ENCODE peak calls at places on chromosome 16, in five cellular contexts. One of them, this sample, is unnamed.

GRCh38 chr16:25161753-25162152 is 50.2 kb downstream of the LCMT1 start:
- DNase-seq in activated B cell treated with CpG ODN at 0.5 μM for 24 hours: no peak
- DNase-seq in WTC11: no peak
- DNase-seq in cardiac muscle cell: no peak
- DNase-seq in tibial nerve: no peak
- DNase-seq in this sample: no peak

GRCh38 chr16:68786685-68787418 is 49.8 kb downstream of the CDH1 start:
- DNase-seq in activated B cell treated with CpG ODN at 0.5 μM for 24 hours: no peak
- DNase-seq in WTC11: no peak
- DNase-seq in cardiac muscle cell: no peak
- DNase-seq in tibial nerve: no peak
- DNase-seq in this sample: peak

GRCh38 chr16:89341274-89341673 is 123.8 kb downstream of the ZNF778 start:
- DNase-seq in activated B cell treated with CpG ODN at 0.5 μM for 24 hours: no peak
- DNase-seq in WTC11: no peak
- DNase-seq in cardiac muscle cell: no peak
- DNase-seq in tibial nerve: no peak
- DNase-seq in this sample: no peak

GRCh38 chr16:9053006-9053601 is 38.3 kb upstream of the HAPSTR1 start:
- DNase-seq in activated B cell treated with CpG ODN at 0.5 μM for 24 hours: no peak
- DNase-seq in WTC11: peak
- DNase-seq in cardiac muscle cell: peak
- DNase-seq in tibial nerve: no peak
- DNase-seq in this sample: peak

GRCh38 chr16:88430185-88430523 is 22.9 kb upstream of the ZFPM1 start:
- DNase-seq in activated B cell treated with CpG ODN at 0.5 μM for 24 hours: peak
- DNase-seq in WTC11: no peak
- DNase-seq in cardiac muscle cell: no peak
- DNase-seq in tibial nerve: no peak
- DNase-seq in this sample: no peak

GRCh38 chr16:54374136-54374535 is 87.5 kb upstream of the IRX3 start:
- DNase-seq in activated B cell treated with CpG ODN at 0.5 μM for 24 hours: no peak
- DNase-seq in WTC11: no peak
- DNase-seq in cardiac muscle cell: no peak
- DNase-seq in tibial nerve: no peak
- DNase-seq in this sample: no peak

GRCh38 chr16:49497466-49497865 is 123.9 kb downstream of the C16orf78 start:
- DNase-seq in activated B cell treated with CpG ODN at 0.5 μM for 24 hours: peak
- DNase-seq in WTC11: no peak
- DNase-seq in cardiac muscle cell: no peak
- DNase-seq in tibial nerve: no peak
- DNase-seq in this sample: no peak

GRCh38 chr16:71504901-71505300 is 15.8 kb upstream of the ZNF19 start:
- DNase-seq in activated B cell treated with CpG ODN at 0.5 μM for 24 hours: no peak
- DNase-seq in WTC11: no peak
- DNase-seq in cardiac muscle cell: no peak
- DNase-seq in tibial nerve: no peak
- DNase-seq in this sample: no peak

GRCh38 chr16:88469615-88470395 is 16.7 kb downstream of the ZFPM1 start:
- DNase-seq in activated B cell treated with CpG ODN at 0.5 μM for 24 hours: no peak
- DNase-seq in WTC11: no peak
- DNase-seq in cardiac muscle cell: no peak
- DNase-seq in tibial nerve: no peak
- DNase-seq in this sample: no peak

GRCh38 chr16:25176136-25176535 is 40.6 kb upstream of the AQP8 start:
- DNase-seq in activated B cell treated with CpG ODN at 0.5 μM for 24 hours: no peak
- DNase-seq in WTC11: no peak
- DNase-seq in cardiac muscle cell: peak
- DNase-seq in tibial nerve: no peak
- DNase-seq in this sample: no peak

DNA sequence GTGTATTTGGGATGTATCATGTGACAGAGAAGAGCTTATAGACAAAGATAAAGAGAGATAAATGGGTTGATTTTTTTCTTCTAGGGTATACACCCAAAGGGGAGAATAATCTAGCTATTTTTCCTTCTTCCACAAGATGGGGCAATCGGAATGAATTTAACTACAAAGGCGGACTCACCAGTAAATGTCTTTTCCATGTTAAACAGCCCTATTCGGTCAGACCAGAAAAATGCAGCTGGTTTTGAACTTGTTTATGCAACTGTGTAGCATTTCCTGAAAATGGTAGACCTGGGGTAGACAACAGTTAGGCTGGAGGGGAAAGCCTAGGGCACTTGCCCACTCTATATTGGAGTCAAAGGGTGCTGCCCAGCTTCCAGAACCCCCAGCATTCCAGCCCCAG is 477.1 kb downstream of the TOX3 start:
- DNase-seq in activated B cell treated with CpG ODN at 0.5 μM for 24 hours: no peak
- DNase-seq in WTC11: no peak
- DNase-seq in cardiac muscle cell: peak
- DNase-seq in tibial nerve: no peak
- DNase-seq in this sample: no peak
- TF ChIP-seq CTCF in activated B cell treated with CpG ODN at 0.5 μM for 24 hours: no peak
- TF ChIP-seq CTCF in WTC11: peak
- TF ChIP-seq CTCF in cardiac muscle cell: peak
- TF ChIP-seq CTCF in tibial nerve: no peak
- TF ChIP-seq CTCF in this sample: peak

GRCh38 chr16:30658731-30659506 is 688 bp downstream of the FBRS start:
- DNase-seq in activated B cell treated with CpG ODN at 0.5 μM for 24 hours: peak
- DNase-seq in WTC11: peak
- DNase-seq in cardiac muscle cell: peak
- DNase-seq in tibial nerve: peak
- DNase-seq in this sample: peak
- TF ChIP-seq CTCF in activated B cell treated with CpG ODN at 0.5 μM for 24 hours: no peak
- TF ChIP-seq CTCF in WTC11: no peak
- TF ChIP-seq CTCF in cardiac muscle cell: peak
- TF ChIP-seq CTCF in tibial nerve: peak
- TF ChIP-seq CTCF in this sample: no peak

DNA sequence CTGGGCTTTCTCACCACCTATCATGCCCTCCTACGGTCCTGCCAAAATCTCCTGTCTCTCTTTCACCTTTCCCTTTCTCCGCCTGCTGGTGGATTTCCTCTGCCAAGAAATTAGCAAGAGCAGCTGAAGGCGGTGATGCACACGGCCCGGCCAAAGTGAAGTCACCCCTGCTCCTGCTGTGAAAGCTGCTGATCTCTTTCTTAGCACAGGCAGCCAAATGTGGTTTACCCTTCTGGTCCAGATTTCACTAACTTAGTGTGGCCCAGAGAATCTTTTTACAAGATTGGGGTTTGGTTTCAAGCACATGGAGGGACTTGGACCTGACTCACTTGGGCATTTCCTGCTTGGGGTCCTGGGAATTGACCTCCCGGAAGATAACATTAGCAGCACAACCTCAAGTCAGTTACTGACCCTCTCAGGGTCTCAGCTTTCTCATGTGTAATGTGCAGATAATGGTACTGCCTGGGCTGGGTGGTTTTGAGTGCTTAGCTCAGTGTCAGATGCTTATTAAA is 155.7 kb downstream of the SOCS1 start:
- DNase-seq in activated B cell treated with CpG ODN at 0.5 μM for 24 hours: no peak
- DNase-seq in WTC11: peak
- DNase-seq in cardiac muscle cell: peak
- DNase-seq in tibial nerve: peak
- DNase-seq in this sample: no peak
- TF ChIP-seq CTCF in activated B cell treated with CpG ODN at 0.5 μM for 24 hours: no peak
- TF ChIP-seq CTCF in WTC11: no peak
- TF ChIP-seq CTCF in cardiac muscle cell: peak
- TF ChIP-seq CTCF in tibial nerve: peak
- TF ChIP-seq CTCF in this sample: no peak

GRCh38 chr16:85209526-85210121 is 97.4 kb upstream of the CIBAR2 start:
- DNase-seq in activated B cell treated with CpG ODN at 0.5 μM for 24 hours: no peak
- DNase-seq in WTC11: no peak
- DNase-seq in cardiac muscle cell: no peak
- DNase-seq in tibial nerve: no peak
- DNase-seq in this sample: no peak
- TF ChIP-seq CTCF in activated B cell treated with CpG ODN at 0.5 μM for 24 hours: no peak
- TF ChIP-seq CTCF in WTC11: no peak
- TF ChIP-seq CTCF in cardiac muscle cell: no peak
- TF ChIP-seq CTCF in tibial nerve: no peak
- TF ChIP-seq CTCF in this sample: no peak

DNA sequence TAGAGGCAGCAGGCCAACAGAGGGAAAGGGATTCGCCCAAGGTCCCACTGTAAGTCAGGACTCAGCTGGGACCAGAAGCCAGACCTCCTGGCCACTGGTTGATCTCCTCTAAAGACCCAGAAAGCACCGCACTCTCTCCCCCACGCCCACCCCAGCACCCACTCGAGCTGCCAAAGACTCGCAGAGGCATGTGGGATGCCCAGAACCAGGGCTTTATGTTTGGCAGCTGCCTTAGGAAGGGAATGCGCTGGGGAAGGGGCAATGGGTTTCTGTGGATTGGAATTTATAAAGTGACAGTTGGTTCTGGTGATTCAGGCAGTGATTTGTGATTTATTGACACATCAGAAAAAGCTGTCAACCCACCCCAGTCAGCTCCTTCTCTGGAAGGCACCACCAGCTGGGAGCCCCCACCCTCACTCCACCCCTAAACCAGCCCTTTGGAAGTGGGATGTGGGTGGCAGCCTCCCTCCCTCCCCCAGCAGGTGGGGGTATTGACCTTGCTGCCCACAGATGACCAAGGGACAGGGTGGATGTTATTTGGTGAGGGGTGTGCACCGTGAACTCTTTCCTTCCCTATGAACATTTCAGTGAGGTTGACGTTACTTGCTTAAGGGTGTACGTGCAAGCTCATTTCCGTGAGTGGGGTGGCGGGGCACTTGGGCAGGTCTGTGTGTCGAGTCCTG is 76.6 kb upstream of the DNAJA2 start:
- DNase-seq in activated B cell treated with CpG ODN at 0.5 μM for 24 hours: no peak
- DNase-seq in WTC11: no peak
- DNase-seq in cardiac muscle cell: no peak
- DNase-seq in tibial nerve: no peak
- DNase-seq in this sample: no peak
- TF ChIP-seq CTCF in activated B cell treated with CpG ODN at 0.5 μM for 24 hours: no peak
- TF ChIP-seq CTCF in WTC11: no peak
- TF ChIP-seq CTCF in cardiac muscle cell: no peak
- TF ChIP-seq CTCF in tibial nerve: no peak
- TF ChIP-seq CTCF in this sample: no peak

DNA sequence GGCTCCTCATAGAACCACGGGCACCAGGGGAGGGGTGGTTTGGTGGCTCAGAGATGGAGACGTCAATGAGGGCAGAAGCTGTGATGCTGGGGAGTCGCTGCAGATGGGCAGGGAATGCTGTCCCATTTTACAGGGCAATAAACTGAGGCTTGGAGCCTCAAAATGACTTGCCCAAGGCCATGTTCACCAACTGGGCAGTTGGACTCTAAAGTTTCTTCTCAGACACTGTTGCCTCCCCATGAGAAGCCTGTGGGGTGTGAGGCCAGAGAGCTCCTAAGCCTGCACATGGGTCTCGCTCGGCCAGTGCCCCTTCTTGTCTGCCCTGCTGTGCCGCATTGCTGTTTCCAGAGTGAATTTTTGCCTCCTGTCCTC is 38.6 kb downstream of the CPNE2 start:
- DNase-seq in activated B cell treated with CpG ODN at 0.5 μM for 24 hours: no peak
- DNase-seq in WTC11: no peak
- DNase-seq in cardiac muscle cell: no peak
- DNase-seq in tibial nerve: no peak
- DNase-seq in this sample: no peak
- TF ChIP-seq CTCF in activated B cell treated with CpG ODN at 0.5 μM for 24 hours: no peak
- TF ChIP-seq CTCF in WTC11: no peak
- TF ChIP-seq CTCF in cardiac muscle cell: no peak
- TF ChIP-seq CTCF in tibial nerve: no peak
- TF ChIP-seq CTCF in this sample: no peak

GRCh38 chr16:5078626-5079025 is 7.0 kb downstream of the ALG1 start:
- DNase-seq in activated B cell treated with CpG ODN at 0.5 μM for 24 hours: no peak
- DNase-seq in WTC11: no peak
- DNase-seq in cardiac muscle cell: no peak
- DNase-seq in tibial nerve: no peak
- DNase-seq in this sample: no peak

GRCh38 chr16:5073279-5073629 is 1.6 kb downstream of the ALG1 start:
- DNase-seq in activated B cell treated with CpG ODN at 0.5 μM for 24 hours: no peak
- DNase-seq in WTC11: no peak
- DNase-seq in cardiac muscle cell: no peak
- DNase-seq in tibial nerve: no peak
- DNase-seq in this sample: no peak

GRCh38 chr16:5072334-5073278 is 963 bp downstream of the ALG1 start:
- DNase-seq in activated B cell treated with CpG ODN at 0.5 μM for 24 hours: no peak
- DNase-seq in WTC11: no peak
- DNase-seq in cardiac muscle cell: no peak
- DNase-seq in tibial nerve: no peak
- DNase-seq in this sample: no peak

GRCh38 chr16:5077304-5077703 is 5.7 kb downstream of the ALG1 start:
- DNase-seq in activated B cell treated with CpG ODN at 0.5 μM for 24 hours: no peak
- DNase-seq in WTC11: no peak
- DNase-seq in cardiac muscle cell: no peak
- DNase-seq in tibial nerve: no peak
- DNase-seq in this sample: no peak

GRCh38 chr16:5075637-5076036 is 4.0 kb downstream of the ALG1 start:
- DNase-seq in activated B cell treated with CpG ODN at 0.5 μM for 24 hours: no peak
- DNase-seq in WTC11: no peak
- DNase-seq in cardiac muscle cell: no peak
- DNase-seq in tibial nerve: no peak
- DNase-seq in this sample: no peak
- TF ChIP-seq CTCF in activated B cell treated with CpG ODN at 0.5 μM for 24 hours: no peak
- TF ChIP-seq CTCF in WTC11: no peak
- TF ChIP-seq CTCF in cardiac muscle cell: no peak
- TF ChIP-seq CTCF in tibial nerve: no peak
- TF ChIP-seq CTCF in this sample: no peak

DNA sequence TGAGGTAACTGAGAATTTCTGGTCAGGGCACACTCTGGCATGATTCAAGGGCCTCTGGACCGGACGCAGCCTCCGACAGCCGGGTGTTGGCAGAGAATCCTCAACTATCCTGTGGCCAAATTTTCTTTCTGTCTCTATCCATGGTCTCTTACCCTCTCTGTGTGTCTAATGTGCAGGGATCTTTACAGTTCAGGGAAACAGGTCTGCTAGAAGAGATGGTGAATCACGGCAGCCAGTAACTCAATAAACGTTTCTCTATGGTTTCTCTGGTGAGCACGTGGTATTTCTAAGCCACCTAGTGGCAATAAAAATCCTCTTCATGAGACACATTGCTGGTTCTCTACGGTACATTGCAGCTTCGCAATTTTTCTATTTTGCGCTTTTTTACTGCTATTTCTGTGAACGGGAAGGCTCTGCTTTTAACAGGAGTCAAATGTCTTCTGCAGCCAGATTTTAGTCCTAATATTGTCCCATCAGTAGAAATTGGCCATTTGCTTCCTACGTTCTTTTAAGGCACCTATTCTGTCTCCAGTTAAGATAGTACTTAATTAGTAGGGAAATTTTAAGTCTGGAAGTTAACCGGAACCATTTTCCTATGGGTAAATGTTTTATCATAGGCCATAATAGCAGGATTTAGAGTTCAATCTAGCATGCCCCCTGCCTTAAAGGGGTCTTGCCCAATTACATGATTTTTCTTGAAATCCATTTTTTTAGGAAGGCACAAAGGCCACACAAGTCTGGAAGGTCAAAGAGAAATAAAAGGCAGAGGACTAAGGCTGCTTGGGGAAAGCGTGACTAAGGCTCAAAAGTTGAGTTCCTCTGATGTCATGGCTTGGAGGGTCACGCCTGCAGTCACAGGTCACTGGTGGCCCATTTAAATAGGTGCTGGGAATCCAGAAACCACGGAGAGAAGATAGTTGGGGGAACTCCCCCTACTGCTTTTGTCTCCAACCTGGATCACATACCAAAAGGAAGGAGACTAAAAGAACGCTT is 31.5 kb downstream of the QPRT start:
- DNase-seq in activated B cell treated with CpG ODN at 0.5 μM for 24 hours: no peak
- DNase-seq in WTC11: no peak
- DNase-seq in cardiac muscle cell: peak
- DNase-seq in tibial nerve: peak
- DNase-seq in this sample: no peak
- TF ChIP-seq CTCF in activated B cell treated with CpG ODN at 0.5 μM for 24 hours: peak
- TF ChIP-seq CTCF in WTC11: peak
- TF ChIP-seq CTCF in cardiac muscle cell: peak
- TF ChIP-seq CTCF in tibial nerve: peak
- TF ChIP-seq CTCF in this sample: peak

GRCh38 chr16:81574168-81574567 is 129.6 kb downstream of the CMIP start:
- DNase-seq in activated B cell treated with CpG ODN at 0.5 μM for 24 hours: no peak
- DNase-seq in WTC11: no peak
- DNase-seq in cardiac muscle cell: no peak
- DNase-seq in tibial nerve: no peak
- DNase-seq in this sample: no peak
- TF ChIP-seq CTCF in activated B cell treated with CpG ODN at 0.5 μM for 24 hours: no peak
- TF ChIP-seq CTCF in WTC11: no peak
- TF ChIP-seq CTCF in cardiac muscle cell: no peak
- TF ChIP-seq CTCF in tibial nerve: no peak
- TF ChIP-seq CTCF in this sample: no peak